ENCODE peak calls at places on chromosomes 4 and X, in six cellular contexts. M, I, Q, B, C and K are unnamed samples.

GRCh38 chr4:29970626-29971025 is 749.5 kb upstream of the PCDH7 start:
- DNase-seq in M (no peak), I (no peak), Q (peak), B (no peak), C (no peak), K (no peak)

GRCh38 chr4:33091961-33092360 is 2371.8 kb downstream of the PCDH7 start:
- DNase-seq in M (no peak), I (no peak), Q (no peak), B (no peak), C (no peak), K (no peak)

GRCh38 chr4:152715076-152715475 is 35.3 kb upstream of the TMEM154 start:
- DNase-seq in M (no peak), I (no peak), Q (no peak), B (no peak), C (no peak), K (no peak)

GRCh38 chr4:178140326-178140915 is 698.2 kb upstream of the AGA start:
- DNase-seq in M (peak), I (no peak), Q (no peak), B (no peak), C (no peak), K (no peak)

GRCh38 chr4:105714932-105715331 is 6.3 kb downstream of the GSTCD start:
- DNase-seq in M (no peak), I (no peak), Q (no peak), B (no peak), C (no peak), K (no peak)

GRCh38 chr4:35106091-35106734 is 1138.1 kb downstream of the ARAP2 start:
- DNase-seq in M (no peak), I (no peak), Q (no peak), B (no peak), C (no peak), K (no peak)

GRCh38 chr4:177339794-177340374 is 30.2 kb downstream of the NEIL3 start:
- DNase-seq in M (no peak), I (no peak), Q (peak), B (no peak), C (no peak), K (no peak)

GRCh38 chr4:110014233-110014632 is 101.5 kb downstream of the EGF start:
- DNase-seq in M (no peak), I (no peak), Q (no peak), B (no peak), C (no peak), K (no peak)

GRCh38 chrX:34563809-34564208 is 93.3 kb downstream of the TMEM47 start:
- DNase-seq in M (no peak), I (no peak), Q (no peak), B (no peak), C (no peak), K (no peak)

GRCh38 chr4:172095161-172095560 is 282.0 kb downstream of the GALNTL6 start:
- DNase-seq in M (no peak), I (no peak), Q (no peak), B (no peak), C (no peak), K (no peak)

GRCh38 chrX:22800360-22800759 is 199.4 kb upstream of the DDX53 start:
- DNase-seq in M (no peak), I (no peak), Q (peak), B (peak), C (no peak), K (peak)

GRCh38 chr4:36399762-36400353 is 118.4 kb downstream of the DTHD1 start:
- DNase-seq in M (peak), I (peak), Q (peak), B (no peak), C (peak), K (no peak)

GRCh38 chr4:67721770-67722597 is 21.0 kb upstream of the UBA6 start:
- DNase-seq in M (no peak), I (no peak), Q (peak), B (no peak), C (no peak), K (no peak)